ENCODE peak calls at places on chromosomes 7 and 10, in four cellular contexts. U is A549, C is K562, N is upper lobe of left lung. Q is an unnamed sample.

GRCh38 chr10:88049204-88049603 is 185.8 kb downstream of the PTEN start:
- DNase-seq in C (no peak), U (no peak), N (no peak), Q (no peak)

GRCh38 chr10:56586391-56586790 is 225.3 kb upstream of the ZWINT start:
- DNase-seq in C (no peak), N (no peak), U (no peak), Q (no peak)

GRCh38 chr10:118701529-118702323 is 53.0 kb downstream of the CACUL1 start:
- DNase-seq in U (no peak), C (no peak), N (no peak), Q (no peak)

GRCh38 chr7:7944619-7945282 is 23.8 kb upstream of the GLCCI1 start:
- DNase-seq in U (no peak), C (no peak), N (peak; percentile 33), Q (no peak)

GRCh38 chr7:39465055-39465929 is 100.9 kb upstream of the YAE1 start:
- DNase-seq in C (peak; percentile 56), U (peak; percentile 39), N (peak; percentile 48), Q (peak; percentile 47)

GRCh38 chr10:26173837-26174236 is 42.7 kb upstream of the GAD2 start:
- DNase-seq in U (no peak), N (no peak), C (no peak), Q (no peak)

GRCh38 chr7:10677211-10677610 is 296.5 kb upstream of the PHF14 start:
- DNase-seq in N (no peak), U (no peak), C (no peak), Q (no peak)

GRCh38 chr7:55081067-55081853 is 62.4 kb downstream of the EGFR start:
- DNase-seq in N (no peak), U (no peak), C (no peak), Q (no peak)

GRCh38 chr10:19817251-19818046 is 1.2 kb downstream of the PLXDC2 start:
- DNase-seq in N (peak; percentile 34), C (no peak), U (no peak), Q (no peak)

GRCh38 chr7:95004618-95005282 is 97.4 kb downstream of the PPP1R9A start:
- DNase-seq in U (no peak), N (no peak), C (no peak), Q (no peak)

GRCh38 chr7:155884225-155885161 is 72.2 kb upstream of the SHH start:
- DNase-seq in U (no peak), C (no peak), N (peak; percentile 18), Q (no peak)

GRCh38 chr10:61139230-61139928 is 195.4 kb upstream of the RHOBTB1 start:
- DNase-seq in U (no peak), C (no peak), N (no peak), Q (no peak)

GRCh38 chr7:101546308-101546936 is 82.7 kb downstream of the MYL10 start:
- DNase-seq in N (no peak), C (no peak), U (no peak), Q (no peak)

GRCh38 chr10:75655791-75656451 is 224.5 kb downstream of the LRMDA start:
- DNase-seq in N (no peak), U (no peak), C (no peak), Q (no peak)

GRCh38 chr10:48792687-48793096 is 108.0 kb downstream of the WDFY4 start:
- DNase-seq in N (no peak), C (no peak), U (no peak), Q (peak; percentile 81)

GRCh38 chr7:37657798-37658197 is 25.8 kb upstream of the GPR141 start:
- DNase-seq in U (no peak), N (no peak), C (no peak), Q (no peak)

GRCh38 chr7:3078458-3078857 is 34.8 kb upstream of the CARD11 start:
- DNase-seq in U (no peak), C (no peak), N (no peak), Q (no peak)

GRCh38 chr7:30913821-30914515 is 2.3 kb downstream of the AQP1 start:
- DNase-seq in N (no peak), U (no peak), C (peak; percentile 63), Q (no peak)

GRCh38 chr7:155729847-155730246 is 82.4 kb downstream of the SHH start:
- DNase-seq in N (no peak), U (no peak), C (no peak), Q (no peak)

GRCh38 chr10:96321822-96322221 is 17.6 kb downstream of the DNTT start:
- DNase-seq in N (no peak), C (no peak), U (no peak), Q (no peak)

GRCh38 chr7:73503229-73503628 is 18.9 kb downstream of the BAZ1B start:
- DNase-seq in C (no peak), N (no peak), U (no peak), Q (no peak)

GRCh38 chr10:122703483-122704448 is 4.1 kb upstream of the C10orf120 start:
- DNase-seq in N (peak; percentile 64), C (peak; percentile 68), U (peak; percentile 84), Q (no peak)

GRCh38 chr10:64503429-64503828 is 982.2 kb downstream of the REEP3 start:
- DNase-seq in N (no peak), C (no peak), U (no peak), Q (no peak)

GRCh38 chr7:4905171-4905570 is 21.7 kb upstream of the RADIL start:
- DNase-seq in C (no peak), U (no peak), N (no peak), Q (no peak)

GRCh38 chr7:132518102-132518838 is 58.0 kb downstream of the PLXNA4 start:
- DNase-seq in C (peak; percentile 77), N (no peak), U (peak; percentile 46), Q (no peak)

GRCh38 chr7:135980665-135981180 is 3.6 kb upstream of the MTPN start:
- DNase-seq in N (peak; percentile 56), C (no peak), U (no peak), Q (no peak)

GRCh38 chr7:54542920-54543539 is 855 bp downstream of the VSTM2A start:
- DNase-seq in U (no peak), N (no peak), C (no peak), Q (no peak)

GRCh38 chr7:107972075-107972482 is 30.9 kb downstream of the LAMB1 start:
- DNase-seq in N (no peak), U (no peak), C (peak; percentile 60), Q (no peak)

GRCh38 chr7:30548762-30549344 is 44.2 kb upstream of the GGCT start:
- DNase-seq in U (peak; percentile 79), C (peak; percentile 72), N (peak; percentile 78), Q (no peak)

GRCh38 chr10:43026039-43026973 is 50.6 kb upstream of the RET start:
- DNase-seq in N (no peak), U (no peak), C (no peak), Q (peak; percentile 91)

DNA sequence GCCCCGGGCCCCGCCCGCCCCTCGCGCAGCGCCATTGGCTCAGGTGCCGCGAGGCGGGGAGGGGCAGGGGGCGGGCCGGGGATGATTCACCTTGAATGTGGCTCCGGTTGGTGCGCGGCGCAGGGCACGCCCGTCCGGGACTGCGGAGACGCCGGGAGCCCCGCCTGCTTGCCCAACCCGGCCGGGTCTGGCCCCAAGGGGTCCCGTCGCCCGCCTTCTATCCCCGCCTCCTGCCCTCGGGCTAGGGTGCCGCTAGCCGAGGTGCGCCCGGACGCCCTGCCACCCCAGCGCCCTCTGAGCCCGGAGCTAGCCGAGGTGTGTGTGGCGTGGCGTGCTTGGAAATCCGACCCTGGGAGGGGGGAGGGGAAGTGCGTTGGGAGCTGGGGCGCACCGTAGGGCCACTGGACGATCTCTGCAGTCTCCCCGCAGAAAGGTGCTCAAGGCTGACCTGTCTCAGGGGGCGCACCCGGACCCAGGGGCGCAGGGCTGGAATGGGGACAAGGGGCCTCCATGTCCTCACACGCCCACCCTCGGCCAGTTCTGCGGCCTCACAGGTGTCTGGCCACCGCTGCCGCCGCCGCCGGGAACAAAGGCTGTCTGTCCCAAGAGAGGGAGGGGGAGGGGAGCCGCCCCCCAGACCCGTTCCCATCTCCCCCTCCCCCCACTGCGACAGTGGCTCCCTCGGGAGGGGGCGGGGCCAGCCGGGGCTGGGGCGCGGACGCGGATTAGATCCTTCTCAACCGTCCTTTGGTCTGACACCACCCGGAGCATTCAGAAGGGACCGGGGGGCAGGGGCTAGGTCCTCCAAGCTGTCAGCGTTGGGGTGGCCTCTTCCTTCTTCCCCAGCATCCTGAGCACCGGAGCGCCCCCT is 169.0 kb downstream of the NRF1 start:
- DNase-seq in C (peak; percentile 79), U (peak; percentile 98), N (peak; percentile 90), Q (no peak)
- TF ChIP-seq EP300 in C (peak; percentile 6), U (no peak), N (no peak), Q (no peak)

GRCh38 chr7:50073093-50073492 is 20.0 kb downstream of the ZPBP start:
- DNase-seq in N (no peak), U (no peak), C (no peak), Q (no peak)

GRCh38 chr7:50069613-50070012 is 23.4 kb downstream of the ZPBP start:
- DNase-seq in C (no peak), U (no peak), N (peak; percentile 42), Q (no peak)

GRCh38 chr7:50068850-50069551 is 24.0 kb downstream of the ZPBP start:
- DNase-seq in N (peak; percentile 34), C (no peak), U (no peak), Q (no peak)

GRCh38 chr7:50068026-50068425 is 25.0 kb downstream of the ZPBP start:
- DNase-seq in U (peak; percentile 13), C (no peak), N (no peak), Q (no peak)
- TF ChIP-seq CTCF in U (no peak), C (no peak), N (peak; percentile 13), Q (no peak)

GRCh38 chr10:12839941-12840611 is 161.4 kb downstream of the CCDC3 start:
- DNase-seq in C (no peak), N (no peak), U (no peak), Q (no peak)

GRCh38 chr10:12841426-12841825 is 160.1 kb downstream of the CCDC3 start:
- DNase-seq in C (no peak), N (no peak), U (no peak), Q (no peak)

GRCh38 chr10:12843296-12843945 is 158.1 kb downstream of the CCDC3 start:
- DNase-seq in U (no peak), N (no peak), C (no peak), Q (no peak)

GRCh38 chr10:12841826-12842225 is 159.7 kb downstream of the CCDC3 start:
- DNase-seq in C (no peak), N (no peak), U (no peak), Q (no peak)

DNA sequence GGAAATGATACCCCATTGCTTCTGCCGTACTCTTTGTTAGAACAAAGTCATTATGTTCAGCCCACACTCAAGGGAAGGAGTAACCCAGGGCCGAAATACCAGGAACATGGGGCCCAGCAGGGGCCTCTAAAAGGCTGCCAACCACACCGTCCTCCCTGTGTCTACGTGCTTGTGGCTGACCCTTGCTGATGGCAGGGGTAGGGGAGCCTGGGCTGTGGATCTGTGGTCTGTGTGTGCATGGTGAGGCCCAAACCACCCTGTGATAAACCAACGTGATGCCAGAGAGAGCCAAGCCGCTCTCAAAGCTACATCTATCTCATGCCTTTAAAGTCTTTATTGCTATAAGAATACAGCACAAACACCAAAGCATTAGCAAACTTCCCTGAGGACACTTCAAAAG is 159.2 kb downstream of the CCDC3 start:
- DNase-seq in C (no peak), N (no peak), U (no peak), Q (no peak)
- H3K4me1 ChIP-seq in C (no peaks in the 10 kb centered on the region), N (peaks cover 6% of the 10 kb centered on the region), U (peaks cover 14% of the 10 kb centered on the region), Q (peaks cover 37% of the 10 kb centered on the region)

GRCh38 chr10:99678921-99679320 is 19.6 kb downstream of the ENTPD7 start:
- DNase-seq in C (no peak), U (no peak), N (no peak), Q (no peak)

GRCh38 chr10:99682752-99683151 is 23.4 kb downstream of the ENTPD7 start:
- DNase-seq in U (no peak), C (peak; percentile 16), N (no peak), Q (no peak)

GRCh38 chr10:99685232-99686041 is 26.1 kb downstream of the ENTPD7 start:
- DNase-seq in C (no peak), N (peak; percentile 30), U (no peak), Q (no peak)

GRCh38 chr10:99681553-99681952 is 22.2 kb downstream of the ENTPD7 start:
- DNase-seq in N (no peak), U (no peak), C (no peak), Q (no peak)

GRCh38 chr10:99682032-99682431 is 22.7 kb downstream of the ENTPD7 start:
- DNase-seq in N (no peak), C (no peak), U (no peak), Q (no peak)
- TF ChIP-seq EP300 in N (no peak), C (no peak), U (no peak), Q (no peak)